ENCODE peak calls at places on chromosomes 3 and 15, in five cellular contexts. R is BJ, W is heart left ventricle, C is transverse colon, X is dorsolateral prefrontal cortex. E is an unnamed sample.
A peak's percentile ranks its signal among the peaks of the same experiment; 100 is the strongest.

GRCh38 chr3:70736009-70736408 is 423.6 kb upstream of the MDFIC2 start:
- DNase-seq in R (no peak), C (no peak), X (no peak), W (no peak), E (no peak)

GRCh38 chr3:157786618-157787017 is 283.4 kb upstream of the VEPH1 start:
- DNase-seq in R (peak; percentile 50), X (no peak), W (no peak), C (no peak), E (no peak)

GRCh38 chr15:95874625-95875024 is 455.9 kb upstream of the NR2F2 start:
- DNase-seq in R (no peak), W (no peak), C (no peak), X (no peak), E (no peak)

GRCh38 chr3:111690242-111690641 is 95.1 kb upstream of the ZBED2 start:
- DNase-seq in R (no peak), X (no peak), C (no peak), W (no peak), E (peak; percentile 39)

GRCh38 chr15:48596415-48596814 is 49.1 kb downstream of the FBN1 start:
- DNase-seq in X (no peak), W (no peak), R (no peak), C (no peak), E (peak; percentile 6)

GRCh38 chr3:117603097-117603496 is 893.5 kb downstream of the TUSC7 start:
- DNase-seq in X (no peak), R (no peak), W (no peak), C (no peak), E (peak; percentile 44)

GRCh38 chr15:35618260-35619188 is 72.6 kb upstream of the DPH6 start:
- DNase-seq in W (no peak), R (no peak), C (no peak), X (no peak), E (no peak)

GRCh38 chr15:41849861-41850260 is 11.2 kb downstream of the PLA2G4B start:
- DNase-seq in X (no peak), C (no peak), R (no peak), W (no peak), E (no peak)

GRCh38 chr3:187943677-187944390 is 198.6 kb upstream of the BCL6 start:
- DNase-seq in C (no peak), W (no peak), R (no peak), X (no peak), E (no peak)

GRCh38 chr3:180325533-180325932 is 276.4 kb upstream of the TTC14 start:
- DNase-seq in C (no peak), R (no peak), W (no peak), X (no peak), E (no peak)

GRCh38 chr3:114712728-114713492 is 419.1 kb downstream of the TIGIT start:
- DNase-seq in R (no peak), C (no peak), X (no peak), W (no peak), E (no peak)

GRCh38 chr3:43153189-43154083 is 47.6 kb upstream of the POMGNT2 start:
- DNase-seq in C (peak; percentile 48), X (peak; percentile 37), W (peak; percentile 51), R (no peak), E (no peak)

DNA sequence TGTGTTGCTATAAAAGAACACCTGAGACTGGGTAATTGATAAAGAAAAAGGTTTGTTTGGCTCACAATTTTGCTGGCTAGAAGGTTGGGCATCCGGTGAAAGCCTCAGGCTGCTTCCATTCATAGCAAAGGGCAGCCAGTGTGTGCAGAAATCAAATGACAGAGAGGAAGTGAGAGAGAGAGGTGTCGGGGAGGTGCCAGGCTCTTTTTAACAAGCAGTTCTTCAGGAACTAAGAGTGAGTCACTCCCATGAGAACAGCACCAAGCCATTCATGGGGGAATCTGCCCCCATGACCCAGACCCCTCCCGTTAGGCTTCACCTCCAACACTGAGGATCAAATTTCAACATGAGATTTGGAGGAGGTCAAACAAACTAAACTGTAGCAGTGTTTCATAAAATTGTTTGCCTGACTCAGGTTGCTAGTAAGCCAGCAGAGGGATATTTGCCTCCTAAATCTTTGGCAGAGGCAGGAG is 4.5 kb upstream of the PARP15 start:
- DNase-seq in X (no peak), W (no peak), C (no peak), R (no peak), E (peak; percentile 38)
- H3K4me3 ChIP-seq in X (no peak overlapping the region), W (no peak overlapping the region), C (no peak overlapping the region), R (no peak overlapping the region), E (no peak overlapping the region)

DNA sequence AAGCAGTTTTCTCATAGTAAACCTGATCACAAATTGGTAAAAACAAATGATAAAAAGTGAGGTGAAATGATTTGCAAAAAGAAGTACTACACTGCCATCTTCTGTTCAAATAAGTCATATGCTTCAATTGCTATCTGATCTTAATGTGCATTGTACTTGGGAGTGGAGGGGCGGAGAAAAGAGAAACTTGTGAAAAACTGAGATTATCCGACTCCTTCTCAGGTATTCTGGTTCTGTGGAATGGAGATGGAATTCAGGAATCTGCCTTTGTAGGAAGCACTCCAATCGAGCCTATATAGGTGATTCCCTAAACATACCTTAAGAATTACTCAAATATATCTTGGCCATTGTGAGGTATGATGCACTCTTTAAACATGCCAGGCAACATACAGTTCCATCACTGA is 180.6 kb downstream of the CHL1 start:
- DNase-seq in X (no peak), R (no peak), W (no peak), C (no peak), E (no peak)
- TF ChIP-seq CTCF in X (peak; percentile 63), R (no peak), W (peak; percentile 42), C (peak; percentile 28), E (peak; percentile 45)

GRCh38 chr15:70556804-70557203 is 206.6 kb downstream of the UACA start:
- DNase-seq in R (no peak), X (no peak), W (no peak), C (no peak), E (no peak)
- H3K27me3 ChIP-seq in R (peaks cover 32% of the 10 kb centered on the region), X (no peaks in the 10 kb centered on the region), W (no peaks in the 10 kb centered on the region), C (no peaks in the 10 kb centered on the region), E (no peaks in the 10 kb centered on the region)

GRCh38 chr15:98774756-98775497 is 126.6 kb downstream of the IGF1R start:
- DNase-seq in R (no peak), X (no peak), W (no peak), C (no peak), E (no peak)

GRCh38 chr15:98773616-98774015 is 125.3 kb downstream of the IGF1R start:
- DNase-seq in W (no peak), C (no peak), X (no peak), R (no peak), E (no peak)

GRCh38 chr15:98770984-98771383 is 122.6 kb downstream of the IGF1R start:
- DNase-seq in C (no peak), X (no peak), R (no peak), W (no peak), E (no peak)

GRCh38 chr15:98771444-98772059 is 123.2 kb downstream of the IGF1R start:
- DNase-seq in X (no peak), C (no peak), W (no peak), R (no peak), E (no peak)

GRCh38 chr15:98772895-98773294 is 124.6 kb downstream of the IGF1R start:
- DNase-seq in W (no peak), X (no peak), C (no peak), R (no peak), E (no peak)
- H3K4me3 ChIP-seq in W (no peak overlapping the region), X (no peak overlapping the region), C (no peak overlapping the region), R (no peak overlapping the region), E (no peak overlapping the region)

DNA sequence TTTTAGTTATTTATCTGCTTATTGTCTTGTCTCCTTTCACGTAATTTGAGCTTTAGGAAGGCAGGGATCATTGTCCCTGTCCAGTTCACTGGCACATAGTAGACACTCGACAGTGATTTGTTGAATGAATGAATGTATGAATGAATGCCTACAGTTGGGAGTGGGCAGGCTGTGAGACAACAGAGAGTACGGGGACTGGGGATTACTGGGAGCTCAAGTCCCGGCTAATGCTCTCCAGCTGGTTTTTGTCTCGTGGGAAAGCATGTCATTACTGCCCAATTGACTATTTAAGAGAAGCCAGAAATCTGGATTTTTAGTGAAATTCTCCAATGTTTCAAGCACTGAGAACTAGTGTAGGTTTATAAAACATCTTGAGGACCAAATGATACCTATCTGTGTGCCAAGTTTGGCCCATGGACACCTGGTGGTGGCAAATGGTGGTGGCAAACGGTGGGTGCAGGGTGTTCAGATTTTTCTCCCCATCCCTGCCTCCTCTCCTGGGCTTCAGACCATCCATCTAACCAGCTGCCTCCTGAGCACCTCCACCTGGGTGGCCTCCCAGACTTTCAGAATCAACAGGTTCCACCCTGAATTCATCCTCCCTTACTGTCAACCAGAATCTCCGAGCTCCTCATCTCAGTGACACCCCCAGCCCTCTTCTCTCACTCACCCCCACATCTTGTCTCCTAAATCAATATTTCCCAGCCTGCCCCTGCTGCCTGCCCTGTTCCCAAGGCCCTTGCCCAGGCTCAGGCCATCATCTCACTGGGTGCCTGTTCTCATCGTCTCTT is 36.2 kb upstream of the TRH start:
- DNase-seq in C (no peak), W (no peak), R (no peak), X (no peak), E (no peak)
- TF ChIP-seq CTCF in C (peak; percentile 12), W (no peak), R (no peak), X (no peak), E (peak; percentile 15)

GRCh38 chr15:29428925-29429573 is 159.4 kb upstream of the NSMCE3 start:
- DNase-seq in R (no peak), C (no peak), W (no peak), X (no peak), E (no peak)

GRCh38 chr15:29424118-29424517 is 154.5 kb upstream of the NSMCE3 start:
- DNase-seq in W (no peak), R (no peak), X (no peak), C (no peak), E (no peak)

GRCh38 chr15:29422606-29423005 is 153.0 kb upstream of the NSMCE3 start:
- DNase-seq in C (no peak), X (no peak), W (no peak), R (no peak), E (no peak)

GRCh38 chr15:29429584-29429983 is 160.0 kb upstream of the NSMCE3 start:
- DNase-seq in X (no peak), R (no peak), W (no peak), C (no peak), E (no peak)

GRCh38 chr15:29425864-29426263 is 156.2 kb upstream of the NSMCE3 start:
- DNase-seq in C (no peak), X (no peak), R (no peak), W (no peak), E (no peak)
- H3K27me3 ChIP-seq in C (no peaks in the 10 kb centered on the region), X (no peaks in the 10 kb centered on the region), R (no peaks in the 10 kb centered on the region), W (no peaks in the 10 kb centered on the region), E (no peaks in the 10 kb centered on the region)

GRCh38 chr3:119293105-119293683 is 989 bp upstream of the ARHGAP31 start:
- DNase-seq in C (no peak), W (no peak), X (no peak), R (no peak), E (no peak)
- H3K4me3 ChIP-seq in C (no peak overlapping the region), W (peak overlapping the region; percentile 74), X (peak overlapping the region; percentile 57), R (peak overlapping the region; percentile 64), E (peak overlapping the region; percentile 75)

DNA sequence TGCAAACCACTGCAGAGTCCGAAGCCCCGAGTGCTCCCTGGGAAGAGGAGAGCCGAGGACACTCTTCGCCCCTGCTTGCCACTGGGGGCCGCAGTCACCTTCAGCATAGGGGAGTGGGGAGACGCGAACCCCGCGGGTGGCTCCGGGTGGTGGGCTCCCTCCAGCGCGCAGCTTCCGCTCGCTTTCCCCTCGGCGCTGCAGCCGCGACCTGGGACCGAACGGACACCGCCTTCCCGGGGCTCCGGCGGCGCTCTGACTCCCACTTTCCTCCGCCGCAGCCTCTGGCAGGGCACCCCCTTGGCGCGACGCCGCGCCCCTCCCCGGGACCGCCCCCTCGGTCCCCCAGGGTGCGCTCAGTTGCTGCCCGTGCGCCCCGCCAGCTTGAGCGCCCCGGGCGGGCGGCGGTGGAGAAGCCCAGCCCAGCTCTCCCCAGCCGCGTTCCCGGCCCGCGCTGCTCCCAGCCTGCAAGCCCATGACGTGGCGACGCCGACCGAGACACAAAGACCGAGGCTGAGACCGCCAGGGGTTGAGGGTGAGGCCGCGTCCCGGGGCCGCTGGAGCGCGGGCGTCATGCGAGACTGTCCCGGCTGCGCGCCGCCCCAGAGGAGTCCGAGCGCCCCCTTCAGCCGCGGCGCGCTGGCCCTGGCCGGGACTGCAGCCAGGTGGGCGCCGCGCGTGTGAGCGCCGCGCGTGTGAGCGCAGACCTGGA is at the start of gene MINAR1:
- DNase-seq in X (no peak), W (peak; percentile 35), C (no peak), R (no peak), E (peak; percentile 20)
- TF ChIP-seq CTCF in X (peak; percentile 15), W (peak; percentile 30), C (no peak), R (peak; percentile 26), E (peak; percentile 11)

E was measured in GM06990.